ENCODE peak calls at places on chromosomes 2 and 18, in six cellular contexts. G is WTC11, P is H1, T is K562, E is HepG2, L is endothelial cell of umbilical vein. M is an unnamed sample.

GRCh38 chr18:48293954-48294893 is 115.0 kb downstream of the ZBTB7C start:
- DNase-seq in G (no peak), T (no peak), E (no peak), L (no peak), P (peak), M (no peak)

GRCh38 chr2:230814616-230815015 is 50.1 kb upstream of the ITM2C start:
- DNase-seq in L (peak), T (peak), G (no peak), P (no peak), E (peak), M (peak)

GRCh38 chr2:20135631-20136050 is 84.2 kb upstream of the LAPTM4A start:
- DNase-seq in L (peak), E (peak), T (peak), P (peak), G (peak), M (peak)

GRCh38 chr2:168858146-168858545 is 32.1 kb downstream of the SPC25 start:
- DNase-seq in E (no peak), P (no peak), L (no peak), T (no peak), G (no peak), M (no peak)

GRCh38 chr2:181130686-181131085 is 150.3 kb downstream of the UBE2E3 start:
- DNase-seq in G (no peak), L (no peak), P (no peak), T (no peak), E (no peak), M (no peak)

GRCh38 chr2:86068098-86069047 is 37.3 kb downstream of the POLR1A start:
- DNase-seq in E (no peak), G (no peak), T (no peak), L (no peak), P (no peak), M (no peak)

GRCh38 chr18:24987271-24987932 is 364.6 kb downstream of the ZNF521 start:
- DNase-seq in L (peak), E (no peak), G (peak), P (no peak), T (no peak), M (no peak)

GRCh38 chr2:199929257-199929656 is 18.2 kb downstream of the C2orf69 start:
- DNase-seq in G (no peak), P (no peak), L (no peak), E (no peak), T (no peak), M (no peak)

GRCh38 chr18:28407681-28408080 is 230.8 kb upstream of the CDH2 start:
- DNase-seq in P (no peak), T (no peak), E (no peak), G (no peak), L (no peak), M (no peak)

GRCh38 chr2:38835015-38835601 is 40.6 kb downstream of the DHX57 start:
- DNase-seq in L (peak), G (no peak), P (no peak), T (no peak), E (peak), M (no peak)

GRCh38 chr2:205361272-205361671 is 321.0 kb upstream of the NRP2 start:
- DNase-seq in L (no peak), P (no peak), T (no peak), E (no peak), G (no peak), M (peak)

GRCh38 chr18:31176531-31176930 is 13.9 kb upstream of the DSC1 start:
- DNase-seq in G (no peak), P (no peak), L (no peak), T (no peak), E (no peak), M (no peak)

GRCh38 chr18:42742976-42743755 is 372.3 kb downstream of the RIT2 start:
- DNase-seq in L (no peak), T (no peak), E (no peak), P (no peak), G (no peak), M (no peak)

GRCh38 chr2:32136097-32136496 is 29.6 kb upstream of the SLC30A6 start:
- DNase-seq in L (no peak), T (no peak), G (no peak), E (no peak), P (no peak), M (no peak)

GRCh38 chr18:54740146-54740844 is 88.0 kb upstream of the RAB27B start:
- DNase-seq in L (peak), E (no peak), T (no peak), P (no peak), G (no peak), M (peak)

GRCh38 chr18:14914771-14915170 is 166.8 kb downstream of the ANKRD30B start:
- DNase-seq in T (no peak), E (no peak), G (no peak), L (no peak), P (no peak), M (no peak)

GRCh38 chr2:227363756-227364155 is 15.3 kb downstream of the TM4SF20 start:
- DNase-seq in G (no peak), E (no peak), T (peak), L (no peak), P (no peak), M (no peak)

GRCh38 chr2:223570784-223571183 is 31.4 kb downstream of the SCG2 start:
- DNase-seq in G (no peak), P (no peak), T (no peak), E (no peak), L (no peak), M (no peak)

GRCh38 chr2:11742702-11743530 is 3.5 kb upstream of the LPIN1 start:
- DNase-seq in P (no peak), E (no peak), G (no peak), L (no peak), T (no peak), M (no peak)

GRCh38 chr2:231977430-231977829 is 15.9 kb downstream of the DIS3L2 start:
- DNase-seq in E (peak), P (no peak), T (no peak), L (no peak), G (no peak), M (no peak)

GRCh38 chr2:169507698-169508097 is 1.8 kb upstream of the KLHL41 start:
- DNase-seq in E (peak), G (no peak), T (no peak), L (peak), P (no peak), M (peak)

GRCh38 chr2:5730386-5730785 is 38.2 kb downstream of the SOX11 start:
- DNase-seq in G (no peak), L (no peak), T (no peak), E (no peak), P (no peak), M (no peak)

GRCh38 chr18:6056171-6056932 is 161.0 kb upstream of the TMEM200C start:
- DNase-seq in G (no peak), E (peak), L (peak), P (no peak), T (no peak), M (peak)

GRCh38 chr18:49650426-49650891 is 88.6 kb downstream of the LIPG start:
- DNase-seq in L (no peak), E (no peak), T (no peak), G (no peak), P (no peak), M (no peak)

GRCh38 chr2:145617906-145618305 is 1098.0 kb upstream of the ZEB2 start:
- DNase-seq in P (no peak), G (no peak), T (no peak), E (no peak), L (no peak), M (no peak)

GRCh38 chr2:173229086-173229485 is 125.6 kb upstream of the CDCA7 start:
- DNase-seq in P (no peak), L (no peak), G (no peak), E (no peak), T (no peak), M (no peak)

GRCh38 chr18:62844850-62845643 is 129.7 kb downstream of the PHLPP1 start:
- DNase-seq in E (no peak), G (no peak), L (no peak), T (no peak), P (no peak), M (no peak)

GRCh38 chr2:169041594-169041993 is 10.5 kb upstream of the ABCB11 start:
- DNase-seq in P (no peak), L (peak), G (no peak), T (no peak), E (no peak), M (no peak)

GRCh38 chr2:20611077-20611843 is 39.6 kb downstream of the HS1BP3 start:
- DNase-seq in L (peak), G (no peak), P (no peak), E (peak), T (peak), M (no peak)

GRCh38 chr2:182980115-182980514 is 58.1 kb downstream of the NCKAP1 start:
- DNase-seq in T (peak), L (peak), G (no peak), E (peak), P (no peak), M (peak)

GRCh38 chr2:46521215-46521683 is 41.9 kb downstream of the TMEM247 start:
- DNase-seq in G (no peak), P (no peak), L (no peak), T (no peak), E (no peak), M (no peak)

GRCh38 chr18:44582432-44582831 is 98.3 kb upstream of the SETBP1 start:
- DNase-seq in T (no peak), E (no peak), P (no peak), L (no peak), G (no peak), M (no peak)

GRCh38 chr2:73084971-73085370 is 13.5 kb upstream of the SFXN5 start:
- DNase-seq in E (no peak), G (no peak), P (no peak), L (no peak), T (no peak), M (no peak)

DNA sequence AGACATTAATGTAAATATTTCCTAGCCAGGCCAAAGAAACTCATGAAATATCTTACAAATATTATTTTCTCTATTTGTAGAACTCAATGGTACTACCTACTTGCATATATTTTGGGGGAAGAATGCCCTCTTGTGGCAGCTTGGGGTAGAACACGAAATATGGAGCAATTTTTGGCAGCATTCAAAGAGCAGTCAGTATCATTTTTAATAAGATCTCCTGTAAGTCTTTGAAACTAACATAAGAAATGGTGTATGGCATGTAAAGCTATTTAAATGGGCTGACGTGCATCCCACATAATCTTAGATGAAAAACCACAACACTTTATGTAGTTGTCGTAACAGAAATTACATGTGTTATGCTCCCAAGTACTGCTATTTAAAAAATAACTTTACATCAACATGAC is 62.3 kb upstream of the CCDC195 start:
- DNase-seq in G (peak), L (peak), T (peak), P (peak), E (peak), M (peak)
- TF ChIP-seq JUN in G (no peak), L (no peak), T (no peak), P (no peak), E (no peak), M (no peak)

GRCh38 chr2:51247252-51247651 is 215.3 kb upstream of the NRXN1 start:
- DNase-seq in E (no peak), P (no peak), T (no peak), L (no peak), G (peak), M (no peak)

GRCh38 chr2:51243892-51244570 is 212.1 kb upstream of the NRXN1 start:
- DNase-seq in P (no peak), G (no peak), T (no peak), L (no peak), E (no peak), M (no peak)
- TF ChIP-seq JUN in P (no peak), G (no peak), T (no peak), L (no peak), E (no peak), M (no peak)

GRCh38 chr2:23901966-23902942 is 24.7 kb downstream of the ATAD2B start:
- DNase-seq in G (no peak), L (no peak), T (no peak), E (no peak), P (no peak), M (no peak)
- TF ChIP-seq JUN in G (no peak), L (no peak), T (no peak), E (no peak), P (no peak), M (no peak)

GRCh38 chr2:10581990-10582389 is 107.8 kb downstream of the NOL10 start:
- DNase-seq in G (no peak), T (no peak), P (no peak), L (no peak), E (no peak), M (no peak)

GRCh38 chr2:10584242-10584753 is 105.5 kb downstream of the NOL10 start:
- DNase-seq in E (peak), G (no peak), L (no peak), P (no peak), T (no peak), M (peak)

GRCh38 chr2:10580991-10581390 is 108.8 kb downstream of the NOL10 start:
- DNase-seq in P (no peak), T (no peak), E (no peak), G (no peak), L (no peak), M (no peak)

GRCh38 chr2:10588911-10589310 is 100.9 kb downstream of the NOL10 start:
- DNase-seq in P (no peak), L (no peak), E (no peak), T (no peak), G (no peak), M (no peak)

DNA sequence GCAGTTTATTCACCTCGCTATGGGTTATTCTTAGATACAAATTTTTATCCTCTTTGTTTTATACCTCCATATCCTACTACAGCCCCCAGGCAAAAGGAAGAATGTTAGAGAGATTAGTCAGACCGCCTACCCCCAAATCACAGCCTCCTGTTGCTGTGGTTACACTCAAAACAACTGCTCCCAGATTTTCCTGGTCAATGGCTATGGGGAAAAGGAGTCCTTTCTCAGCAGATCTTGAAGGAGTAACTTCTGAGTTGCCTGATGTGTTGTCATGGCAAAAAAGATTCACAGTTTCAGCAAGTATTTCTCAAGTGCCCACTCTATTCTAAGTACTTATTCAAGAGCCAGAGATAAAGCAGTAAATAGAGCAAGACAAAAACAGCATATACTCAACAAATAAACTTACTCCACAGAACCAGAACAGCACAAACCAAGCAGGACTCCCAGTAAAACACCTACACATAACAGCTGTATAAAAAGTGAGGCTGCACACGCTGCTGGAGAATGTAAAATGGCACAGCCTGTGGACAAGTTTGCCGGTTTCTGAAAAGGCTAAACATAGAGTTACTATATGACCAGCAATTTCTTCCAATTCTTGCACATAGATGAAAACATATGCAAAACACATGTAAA is 104.8 kb downstream of the NOL10 start:
- DNase-seq in T (no peak), L (no peak), P (no peak), E (peak), G (no peak), M (peak)
- TF ChIP-seq JUN in T (no peak), L (no peak), P (no peak), E (no peak), G (no peak), M (peak)

GRCh38 chr2:235546151-235546435 is 52.2 kb downstream of the AGAP1 start:
- DNase-seq in L (no peak), G (no peak), P (no peak), T (no peak), E (no peak), M (no peak)

GRCh38 chr2:235545369-235546150 is 51.7 kb downstream of the AGAP1 start:
- DNase-seq in E (no peak), L (no peak), G (no peak), P (no peak), T (no peak), M (no peak)

GRCh38 chr2:235544687-235544965 is 50.8 kb downstream of the AGAP1 start:
- DNase-seq in T (no peak), E (no peak), L (no peak), G (no peak), P (no peak), M (no peak)

GRCh38 chr2:235543851-235544686 is 50.2 kb downstream of the AGAP1 start:
- DNase-seq in T (no peak), G (no peak), E (no peak), P (no peak), L (no peak), M (no peak)

DNA sequence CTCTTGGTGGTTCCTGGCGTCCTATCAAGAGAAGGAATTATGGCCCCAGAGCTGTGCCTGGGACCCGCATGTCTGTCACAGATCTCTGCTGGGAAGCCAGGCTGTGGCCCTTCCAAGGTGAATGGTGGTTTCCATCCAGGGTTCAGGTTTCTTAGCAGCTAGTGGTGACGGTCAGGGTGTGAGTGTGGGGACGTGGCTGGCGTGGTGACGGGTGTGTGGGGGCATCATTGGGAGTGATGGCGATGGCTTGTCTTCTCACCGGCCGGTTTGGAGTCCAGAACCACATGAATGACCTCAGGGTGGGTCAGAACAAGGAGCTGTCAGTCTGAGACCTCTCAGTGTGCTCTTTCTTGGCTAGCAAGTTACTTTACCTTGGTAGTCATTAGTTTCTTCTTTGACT is 52.6 kb downstream of the AGAP1 start:
- DNase-seq in P (no peak), E (no peak), T (no peak), G (no peak), L (no peak), M (no peak)
- TF ChIP-seq JUN in P (no peak), E (no peak), T (no peak), G (no peak), L (no peak), M (no peak)

GRCh38 chr18:36401462-36401861 is 103.9 kb downstream of the FHOD3 start:
- DNase-seq in L (no peak), T (no peak), P (no peak), E (no peak), G (no peak), M (no peak)
- TF ChIP-seq JUN in L (no peak), T (no peak), P (no peak), E (no peak), G (no peak), M (no peak)

GRCh38 chr2:69744456-69744855 is 2.5 kb downstream of the ANXA4 start:
- DNase-seq in G (no peak), T (no peak), L (no peak), E (no peak), P (no peak), M (no peak)

GRCh38 chr2:69742170-69742952 is 427 bp downstream of the ANXA4 start:
- DNase-seq in E (no peak), L (peak), P (peak), G (peak), T (no peak), M (no peak)

GRCh38 chr2:69743847-69744264 is 1.9 kb downstream of the ANXA4 start:
- DNase-seq in L (no peak), T (no peak), P (peak), E (no peak), G (no peak), M (no peak)

GRCh38 chr2:69735696-69736095 is 6.2 kb upstream of the ANXA4 start:
- DNase-seq in P (no peak), E (no peak), L (no peak), T (no peak), G (no peak), M (no peak)

DNA sequence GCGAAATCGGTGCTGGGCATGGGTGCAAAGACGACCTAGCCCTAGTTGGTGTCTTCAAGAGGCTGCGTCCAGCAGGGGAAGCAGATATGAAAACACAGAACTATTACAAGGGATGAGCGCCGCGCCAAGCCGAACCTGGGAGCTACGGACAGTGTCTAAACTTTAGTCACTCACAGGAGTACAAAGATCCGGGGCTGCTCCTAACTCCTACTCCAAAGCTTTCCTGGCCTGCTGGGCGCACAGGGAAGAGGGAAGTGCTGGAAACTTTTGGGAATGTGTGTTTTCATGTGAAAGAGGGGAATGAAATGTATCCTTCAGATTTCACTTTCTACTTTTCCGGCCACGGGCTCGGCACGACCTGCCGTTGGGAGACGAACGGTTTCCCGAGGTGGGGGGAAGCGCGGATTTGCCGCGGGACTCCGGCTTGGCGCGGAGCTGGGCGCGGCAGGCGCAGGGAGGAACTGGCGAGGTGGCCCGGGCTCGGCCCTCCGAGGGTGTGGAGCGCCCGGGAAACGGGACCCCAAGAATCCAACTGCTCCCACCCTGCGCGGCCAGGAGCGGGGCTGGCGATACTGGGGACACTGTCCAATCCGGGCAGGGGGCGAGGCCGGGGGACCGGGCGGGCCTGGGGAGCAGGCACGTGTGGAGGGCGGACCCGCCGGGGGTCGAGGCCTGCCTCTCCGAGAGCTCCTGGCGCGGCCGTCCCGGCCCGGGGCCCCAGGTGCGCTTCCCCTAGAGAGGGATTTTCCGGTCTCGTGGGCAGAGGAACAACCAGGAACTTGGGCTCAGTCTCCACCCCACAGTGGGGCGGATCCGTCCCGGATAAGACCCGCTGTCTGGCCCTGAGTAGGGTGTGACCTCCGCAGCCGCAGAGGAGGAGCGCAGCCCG is at the start of gene ANXA4:
- DNase-seq in T (peak), G (peak), L (peak), P (peak), E (peak), M (peak)
- TF ChIP-seq JUN in T (no peak), G (no peak), L (no peak), P (no peak), E (peak), M (peak)

GRCh38 chr2:98508690-98509054 is 64.0 kb downstream of the INPP4A start:
- DNase-seq in G (no peak), P (no peak), E (no peak), L (no peak), T (peak), M (no peak)
- TF ChIP-seq JUN in G (no peak), P (no peak), E (no peak), L (no peak), T (no peak), M (no peak)

M was measured in A549.